ENCODE peak calls at places on chromosome 20, in nine cellular contexts. D is fibroblast of villous mesenchyme, B is mucosa of descending colon, E is left ventricle myocardium inferior, O is IMR-90, U is GM23338, F is PC-3, P is stomach, Z is astrocyte of the spinal cord. V is an unnamed sample.

GRCh38 chr20:17510548-17510947 is 20.6 kb downstream of the BFSP1 start:
- DNase-seq in D (no peak), B (no peak), E (no peak), O (no peak), U (no peak), F (no peak), P (no peak), Z (no peak), V (no peak)

GRCh38 chr20:20363449-20364015 is 4.4 kb upstream of the INSM1 start:
- DNase-seq in D (no peak), B (no peak), E (no peak), O (no peak), U (peak), F (no peak), P (no peak), Z (no peak), V (no peak)

GRCh38 chr20:61572789-61573188 is 320.7 kb downstream of the CDH4 start:
- DNase-seq in D (no peak), B (no peak), E (no peak), O (no peak), U (no peak), F (no peak), P (no peak), Z (no peak), V (no peak)

GRCh38 chr20:63126876-63127699 is 88.8 kb downstream of the YTHDF1 start:
- DNase-seq in D (no peak), B (peak), E (no peak), O (no peak), U (no peak), F (no peak), P (no peak), Z (no peak), V (no peak)

GRCh38 chr20:23087587-23088275 is 1.6 kb upstream of the CD93 start:
- DNase-seq in D (no peak), B (no peak), E (no peak), O (no peak), U (no peak), F (no peak), P (no peak), Z (no peak), V (no peak)

GRCh38 chr20:31475032-31475431 is at the start of the genes DEFB124 and REM1:
- DNase-seq in D (no peak), B (no peak), E (peak), O (no peak), U (peak), F (no peak), P (no peak), Z (no peak), V (no peak)

GRCh38 chr20:2874456-2874855 is 1.2 kb downstream of the PTPRA start:
- DNase-seq in D (no peak), B (no peak), E (no peak), O (peak), U (peak), F (peak), P (no peak), Z (peak), V (peak)

GRCh38 chr20:53841741-53842140 is 228.7 kb downstream of the BCAS1 start:
- DNase-seq in D (no peak), B (no peak), E (no peak), O (no peak), U (no peak), F (no peak), P (no peak), Z (no peak), V (no peak)

GRCh38 chr20:47620808-47621805 is 119.4 kb downstream of the NCOA3 start:
- DNase-seq in D (peak), B (no peak), E (no peak), O (peak), U (peak), F (peak), P (no peak), Z (peak), V (peak)

GRCh38 chr20:2122921-2123320 is 21.3 kb downstream of the STK35 start:
- DNase-seq in D (peak), B (no peak), E (peak), O (peak), U (no peak), F (no peak), P (no peak), Z (peak), V (peak)

GRCh38 chr20:60055740-60056139 is 97.5 kb downstream of the CDH26 start:
- DNase-seq in D (peak), B (peak), E (peak), O (no peak), U (no peak), F (no peak), P (peak), Z (no peak), V (no peak)

GRCh38 chr20:25296094-25297093 is 48.5 kb downstream of the PYGB start:
- DNase-seq in D (no peak), B (no peak), E (no peak), O (peak), U (peak), F (peak), P (no peak), Z (no peak), V (peak)

GRCh38 chr20:24890286-24890685 is 58.8 kb upstream of the CST7 start:
- DNase-seq in D (no peak), B (no peak), E (no peak), O (no peak), U (no peak), F (no peak), P (no peak), Z (no peak), V (no peak)

GRCh38 chr20:23727016-23727415 is 23.7 kb downstream of the CST1 start:
- DNase-seq in D (no peak), B (no peak), E (no peak), O (no peak), U (no peak), F (no peak), P (no peak), Z (no peak), V (no peak)

GRCh38 chr20:2197166-2197565 is 95.5 kb downstream of the STK35 start:
- DNase-seq in D (no peak), B (no peak), E (no peak), O (no peak), U (no peak), F (no peak), P (no peak), Z (no peak), V (no peak)

GRCh38 chr20:23938118-23938438 is 50.5 kb downstream of the GGTLC1 start:
- DNase-seq in D (no peak), B (no peak), E (no peak), O (no peak), U (no peak), F (no peak), P (no peak), Z (no peak), V (no peak)

GRCh38 chr20:32629813-32630212 is 43.9 kb downstream of the C20orf203 start:
- DNase-seq in D (no peak), B (no peak), E (no peak), O (no peak), U (no peak), F (no peak), P (no peak), Z (no peak), V (no peak)

GRCh38 chr20:25083773-25084615 is 2.1 kb upstream of the VSX1 start:
- DNase-seq in D (no peak), B (no peak), E (no peak), O (no peak), U (peak), F (no peak), P (peak), Z (no peak), V (no peak)

GRCh38 chr20:33233129-33233774 is 2.5 kb upstream of the BPIFA1 start:
- DNase-seq in D (no peak), B (no peak), E (no peak), O (no peak), U (peak), F (no peak), P (no peak), Z (no peak), V (no peak)

GRCh38 chr20:58154106-58154505 is 74.3 kb downstream of the ANKRD60 start:
- DNase-seq in D (no peak), B (no peak), E (no peak), O (no peak), U (no peak), F (no peak), P (no peak), Z (no peak), V (no peak)

GRCh38 chr20:48189177-48189576 is 403.9 kb upstream of the SULF2 start:
- DNase-seq in D (peak), B (no peak), E (no peak), O (no peak), U (peak), F (peak), P (no peak), Z (peak), V (no peak)

GRCh38 chr20:62921119-62921687 is 5.1 kb downstream of the DIDO1 start:
- DNase-seq in D (peak), B (no peak), E (no peak), O (peak), U (peak), F (peak), P (peak), Z (peak), V (peak)

GRCh38 chr20:53897884-53898557 is 172.4 kb downstream of the BCAS1 start:
- DNase-seq in D (no peak), B (no peak), E (no peak), O (no peak), U (no peak), F (no peak), P (peak), Z (no peak), V (no peak)

GRCh38 chr20:64180673-64181072 is 16.4 kb downstream of the MYT1 start:
- DNase-seq in D (no peak), B (no peak), E (no peak), O (no peak), U (no peak), F (no peak), P (no peak), Z (no peak), V (no peak)

GRCh38 chr20:51732454-51732791 is 35.8 kb downstream of the ATP9A start:
- DNase-seq in D (peak), B (no peak), E (no peak), O (peak), U (no peak), F (peak), P (no peak), Z (peak), V (no peak)

GRCh38 chr20:9490171-9490570 is 24.2 kb upstream of the LAMP5 start:
- DNase-seq in D (no peak), B (no peak), E (no peak), O (no peak), U (no peak), F (no peak), P (no peak), Z (no peak), V (no peak)

GRCh38 chr20:46757754-46758678 is 48.6 kb downstream of the SLC2A10 start:
- DNase-seq in D (peak), B (no peak), E (peak), O (peak), U (peak), F (peak), P (peak), Z (peak), V (peak)

GRCh38 chr20:44430270-44431065 is 45.2 kb upstream of the TTPAL start:
- DNase-seq in D (no peak), B (no peak), E (no peak), O (no peak), U (no peak), F (no peak), P (no peak), Z (no peak), V (no peak)

GRCh38 chr20:60976139-60976538 is 275.9 kb upstream of the CDH4 start:
- DNase-seq in D (no peak), B (no peak), E (no peak), O (no peak), U (no peak), F (no peak), P (no peak), Z (no peak), V (no peak)

GRCh38 chr20:16020971-16021370 is 552.3 kb downstream of the KIF16B start:
- DNase-seq in D (peak), B (no peak), E (no peak), O (peak), U (no peak), F (peak), P (no peak), Z (peak), V (no peak)

GRCh38 chr20:11677445-11678235 is 240.1 kb upstream of the BTBD3 start:
- DNase-seq in D (no peak), B (no peak), E (no peak), O (no peak), U (no peak), F (no peak), P (no peak), Z (no peak), V (no peak)

GRCh38 chr20:24040896-24041459 is 52.4 kb upstream of the GGTLC1 start:
- DNase-seq in D (no peak), B (no peak), E (no peak), O (no peak), U (no peak), F (no peak), P (no peak), Z (no peak), V (no peak)

GRCh38 chr20:17381701-17382100 is 149.5 kb downstream of the BFSP1 start:
- DNase-seq in D (no peak), B (no peak), E (no peak), O (no peak), U (no peak), F (peak), P (no peak), Z (no peak), V (no peak)

GRCh38 chr20:34045294-34045693 is 51.6 kb downstream of the RALY start:
- DNase-seq in D (peak), B (no peak), E (peak), O (peak), U (no peak), F (no peak), P (peak), Z (no peak), V (peak)

GRCh38 chr20:45823949-45824835 is 2.9 kb downstream of the TNNC2 start:
- DNase-seq in D (no peak), B (peak), E (peak), O (no peak), U (peak), F (peak), P (peak), Z (peak), V (peak)

GRCh38 chr20:46631212-46631869 is 19.9 kb downstream of the SLC13A3 start:
- DNase-seq in D (peak), B (no peak), E (no peak), O (peak), U (no peak), F (peak), P (peak), Z (no peak), V (peak)

GRCh38 chr20:2872304-2873009 is 824 bp upstream of the PTPRA start:
- DNase-seq in D (peak), B (peak), E (peak), O (peak), U (peak), F (peak), P (peak), Z (peak), V (peak)

GRCh38 chr20:10747019-10747418 is 73.2 kb upstream of the JAG1 start:
- DNase-seq in D (peak), B (no peak), E (no peak), O (no peak), U (peak), F (peak), P (no peak), Z (no peak), V (no peak)

GRCh38 chr20:62935968-62936585 is 1.9 kb upstream of the GID8 start:
- DNase-seq in D (no peak), B (no peak), E (no peak), O (no peak), U (no peak), F (no peak), P (no peak), Z (no peak), V (no peak)

GRCh38 chr20:6381887-6382286 is 259.1 kb upstream of the FERMT1 start:
- DNase-seq in D (peak), B (no peak), E (no peak), O (peak), U (peak), F (peak), P (no peak), Z (peak), V (peak)
- TF ChIP-seq CTCF in D (peak), B (no peak), E (peak), O (peak), U (peak), F (peak), P (no peak), Z (peak), V (peak)

GRCh38 chr20:50224553-50225255 is 34.1 kb downstream of the CEBPB start:
- DNase-seq in D (peak), B (no peak), E (peak), O (peak), U (peak), F (no peak), P (peak), Z (peak), V (peak)
- TF ChIP-seq CTCF in D (peak), B (no peak), E (peak), O (peak), U (peak), F (peak), P (no peak), Z (peak), V (peak)

DNA sequence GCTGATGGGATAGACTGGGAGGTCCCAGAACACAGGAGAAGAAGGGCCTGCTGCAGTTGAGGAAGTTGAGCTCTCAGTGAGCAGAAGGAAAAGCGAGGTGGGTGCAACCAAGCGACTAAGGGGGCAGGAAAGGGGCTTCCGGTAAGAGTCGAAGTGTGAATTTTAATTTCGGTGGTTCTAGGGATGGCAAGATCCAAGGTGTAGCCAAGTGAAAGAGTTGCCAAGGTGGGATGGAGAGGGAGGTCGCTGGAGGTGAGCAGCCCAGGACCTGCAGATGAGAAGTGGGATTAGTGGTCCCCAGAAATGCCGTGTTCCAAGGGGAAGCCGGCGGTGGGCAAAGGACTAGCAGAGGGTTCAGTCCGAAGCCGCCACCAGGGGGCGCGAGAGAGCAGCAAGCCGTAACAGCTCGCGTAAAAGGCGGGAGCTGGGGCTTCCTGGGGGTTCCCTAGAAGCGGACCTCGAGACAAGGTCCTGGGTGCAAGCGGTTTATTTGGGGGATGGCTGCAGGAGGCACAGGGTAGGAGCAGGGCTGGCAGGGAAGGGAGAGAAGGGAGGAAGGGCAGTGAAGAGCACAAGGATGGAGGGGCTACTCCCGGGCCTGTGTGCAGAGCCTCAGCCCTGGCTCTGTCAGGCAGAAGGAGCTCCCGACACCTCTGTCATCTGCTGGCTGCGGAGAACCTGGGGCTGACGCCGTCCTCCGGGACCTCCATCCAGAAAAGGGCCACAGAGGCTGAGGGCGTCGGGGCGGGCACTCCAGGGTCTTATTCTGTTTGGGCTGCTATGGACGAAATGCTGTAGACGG is 103.6 kb downstream of the PAX1 start:
- DNase-seq in D (no peak), B (peak), E (peak), O (no peak), U (peak), F (peak), P (peak), Z (no peak), V (no peak)
- TF ChIP-seq CTCF in D (peak), B (peak), E (peak), O (peak), U (peak), F (peak), P (no peak), Z (peak), V (peak)

GRCh38 chr20:324177-325042 is 942 bp upstream of the SOX12 start:
- DNase-seq in D (peak), B (peak), E (peak), O (peak), U (peak), F (peak), P (peak), Z (peak), V (peak)
- TF ChIP-seq CTCF in D (peak), B (no peak), E (peak), O (peak), U (peak), F (peak), P (no peak), Z (peak), V (peak)

DNA sequence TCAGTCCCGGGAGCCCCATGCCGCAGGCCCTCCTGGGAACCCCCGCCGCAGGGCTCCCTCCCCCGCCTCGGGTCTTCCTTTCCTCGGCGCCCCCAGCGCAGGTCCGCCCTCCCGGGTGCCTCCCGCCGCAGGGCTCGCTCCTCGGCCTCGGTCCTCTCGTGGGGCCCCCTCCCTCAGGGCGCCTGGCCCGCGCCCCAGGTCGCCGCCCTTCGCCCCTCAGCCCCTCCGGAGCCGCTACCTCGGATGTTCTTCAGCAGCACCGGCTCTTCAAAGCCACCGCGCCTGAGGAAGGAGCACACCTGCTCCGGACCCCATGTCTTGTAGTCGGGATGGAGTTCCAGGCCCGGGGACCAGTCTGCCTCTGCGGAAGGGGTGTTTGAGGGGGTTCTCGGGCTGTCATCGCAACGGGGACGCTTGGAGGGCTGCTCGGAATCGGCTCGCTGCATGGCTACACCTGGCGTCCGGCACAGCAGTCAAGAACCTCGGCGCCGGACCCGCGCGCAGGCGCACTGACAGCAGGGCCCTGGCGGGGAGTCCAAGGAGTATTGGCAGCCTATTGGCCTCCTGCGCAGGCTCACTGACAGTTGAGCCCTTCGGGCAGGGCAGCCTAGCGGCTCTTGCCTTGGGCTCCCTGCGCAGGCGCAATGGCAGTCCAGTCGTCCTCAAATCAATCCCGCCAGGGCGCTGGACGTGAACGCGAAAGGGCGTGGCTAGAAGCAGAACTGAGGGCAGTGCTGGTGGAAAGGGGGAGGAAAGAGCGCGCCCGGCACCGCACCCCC is at the start of gene SAMHD1:
- DNase-seq in D (peak), B (peak), E (peak), O (peak), U (peak), F (peak), P (peak), Z (peak), V (peak)
- TF ChIP-seq CTCF in D (no peak), B (no peak), E (peak), O (no peak), U (no peak), F (no peak), P (no peak), Z (no peak), V (peak)

V was measured in cardiac fibroblast.